ENCODE peak calls at places on chromosome 10, in nine cellular contexts. O, X, Y, L, T, E, G, R and P are unnamed samples.
A peak's percentile ranks its signal among the peaks of the same experiment; 100 is the strongest.

GRCh38 chr10:16967866-16968721 is 150.9 kb upstream of the RSU1 start:
- DNase-seq in L (peak; percentile 77), T (no peak), G (peak; percentile 35), E (peak; percentile 68), R (no peak), X (no peak), O (no peak), Y (peak; percentile 37), P (peak; percentile 65)

GRCh38 chr10:25130911-25131310 is 43.9 kb upstream of the GPR158 start:
- DNase-seq in Y (no peak), E (no peak), R (no peak), O (no peak), G (no peak), L (no peak), X (no peak), T (no peak), P (no peak)

GRCh38 chr10:124007773-124008145 is 85.6 kb downstream of the CHST15 start:
- DNase-seq in G (no peak), L (peak; percentile 53), X (peak; percentile 5), O (no peak), T (peak; percentile 9), R (no peak), Y (no peak), E (no peak), P (no peak)

GRCh38 chr10:7475046-7475860 is 64.4 kb upstream of the SFMBT2 start:
- DNase-seq in R (no peak), Y (peak; percentile 9), L (peak; percentile 72), T (no peak), O (no peak), E (peak; percentile 81), G (no peak), X (no peak), P (peak; percentile 60)

GRCh38 chr10:80684217-80684616 is 146.5 kb downstream of the SH2D4B start:
- DNase-seq in R (no peak), L (no peak), Y (no peak), E (peak; percentile 72), O (peak; percentile 34), G (no peak), T (no peak), X (no peak), P (no peak)

GRCh38 chr10:107790271-107790670 is 625.8 kb upstream of the SORCS1 start:
- DNase-seq in Y (no peak), R (no peak), X (no peak), O (no peak), E (peak; percentile 45), L (no peak), G (no peak), T (no peak), P (no peak)

GRCh38 chr10:6665847-6666246 is 85.8 kb upstream of the PRKCQ start:
- DNase-seq in L (no peak), X (no peak), E (no peak), T (no peak), O (no peak), R (no peak), Y (no peak), G (no peak), P (no peak)

GRCh38 chr10:97827778-97828291 is 21.8 kb upstream of the GOLGA7B start:
- DNase-seq in X (no peak), G (peak; percentile 36), T (no peak), L (no peak), O (no peak), Y (no peak), E (peak; percentile 10), R (no peak), P (no peak)

GRCh38 chr10:33485276-33485675 is 150.8 kb upstream of the NRP1 start:
- DNase-seq in T (no peak), G (no peak), E (no peak), R (no peak), X (no peak), O (no peak), Y (no peak), L (no peak), P (no peak)

GRCh38 chr10:33489606-33490176 is 155.2 kb upstream of the NRP1 start:
- DNase-seq in R (no peak), X (no peak), L (no peak), G (no peak), O (no peak), Y (no peak), E (no peak), T (no peak), P (no peak)

GRCh38 chr10:33484787-33485186 is 150.3 kb upstream of the NRP1 start:
- DNase-seq in O (no peak), X (no peak), Y (no peak), G (no peak), L (no peak), R (no peak), E (peak; percentile 46), T (no peak), P (no peak)

GRCh38 chr10:33483124-33483794 is 148.8 kb upstream of the NRP1 start:
- DNase-seq in Y (no peak), R (no peak), L (no peak), T (no peak), O (no peak), X (no peak), G (no peak), E (peak; percentile 29), P (no peak)

DNA sequence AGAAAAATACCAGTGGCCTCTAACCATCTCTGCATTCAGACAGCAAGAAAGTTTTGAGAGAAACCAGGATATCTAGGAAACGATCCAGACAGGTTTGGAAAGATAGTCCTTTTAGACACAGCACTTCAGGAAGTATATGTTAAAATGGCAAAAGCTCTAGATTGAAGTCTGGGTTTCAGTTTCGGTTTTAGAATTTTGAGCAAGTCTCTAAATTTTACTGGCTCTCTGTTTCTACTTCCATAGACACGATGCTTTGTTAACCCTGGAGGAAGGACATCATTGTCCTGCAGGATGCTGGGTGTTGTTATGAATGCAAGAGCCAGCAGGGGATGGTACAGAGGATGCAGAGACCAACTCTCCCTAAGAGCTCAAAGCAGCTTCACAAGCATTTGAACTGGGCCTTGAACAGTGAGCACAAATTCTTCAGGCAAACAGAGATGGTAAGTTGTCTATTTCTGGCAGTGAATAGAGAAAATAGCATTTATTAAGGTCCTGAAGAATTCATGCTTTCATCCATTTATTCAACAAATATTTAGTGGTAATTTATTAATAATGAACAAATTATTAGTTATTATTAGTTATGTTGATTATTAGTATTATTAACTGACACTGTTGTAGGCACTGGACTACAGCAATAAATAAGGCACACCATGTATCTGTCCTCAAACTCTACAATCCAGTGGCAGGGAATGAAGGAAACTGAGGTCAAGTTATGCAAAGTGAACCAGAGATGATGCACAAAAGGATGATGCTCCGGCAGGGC is 152.7 kb upstream of the NRP1 start:
- DNase-seq in E (no peak), L (no peak), X (no peak), R (no peak), Y (no peak), G (no peak), T (no peak), O (no peak), P (no peak)
- TF ChIP-seq CTCF in E (no peak), L (no peak), X (no peak), R (no peak), Y (peak; percentile 11), G (no peak), T (no peak), O (no peak), P (no peak)

DNA sequence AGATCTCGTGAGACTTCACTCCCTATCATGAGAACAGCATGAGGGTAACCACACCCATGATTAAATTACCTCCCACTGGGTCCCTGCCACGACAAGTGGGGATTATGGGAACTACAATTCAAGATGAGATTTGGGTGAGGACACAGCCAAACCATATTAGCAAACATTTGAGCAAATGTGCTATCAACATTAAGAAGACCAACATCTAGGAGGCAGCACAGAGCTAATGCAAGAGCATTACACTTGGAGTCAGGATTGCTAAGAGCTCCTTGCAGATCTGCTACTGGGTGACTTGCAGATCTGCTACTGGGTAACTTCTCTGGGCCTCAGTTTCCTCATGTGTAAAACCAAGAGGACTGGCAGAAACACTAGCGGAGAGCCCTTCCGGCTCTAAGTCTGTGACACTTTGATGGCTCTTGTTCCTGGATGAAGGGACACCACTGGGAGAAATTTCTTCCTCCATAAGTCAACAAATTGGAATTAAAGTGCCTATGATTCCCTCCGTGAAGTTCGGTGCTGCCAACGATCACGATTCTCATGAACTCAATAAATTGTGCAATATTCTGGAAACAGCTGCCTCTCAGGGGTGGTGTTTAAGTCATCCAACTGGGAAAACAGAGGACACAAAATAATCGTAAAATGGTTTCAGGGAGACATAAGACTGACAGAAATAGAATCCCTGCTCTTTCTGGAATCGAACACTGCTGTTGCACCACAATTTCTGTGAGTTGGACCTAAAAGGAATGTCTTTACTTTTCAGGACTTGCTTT is 115.8 kb upstream of the ITGB1 start:
- DNase-seq in E (peak; percentile 32), Y (no peak), X (no peak), T (no peak), L (no peak), G (no peak), R (no peak), O (no peak), P (no peak)
- TF ChIP-seq CTCF in E (peak; percentile 27), Y (no peak), X (no peak), T (no peak), L (no peak), G (no peak), R (no peak), O (no peak), P (no peak)

DNA sequence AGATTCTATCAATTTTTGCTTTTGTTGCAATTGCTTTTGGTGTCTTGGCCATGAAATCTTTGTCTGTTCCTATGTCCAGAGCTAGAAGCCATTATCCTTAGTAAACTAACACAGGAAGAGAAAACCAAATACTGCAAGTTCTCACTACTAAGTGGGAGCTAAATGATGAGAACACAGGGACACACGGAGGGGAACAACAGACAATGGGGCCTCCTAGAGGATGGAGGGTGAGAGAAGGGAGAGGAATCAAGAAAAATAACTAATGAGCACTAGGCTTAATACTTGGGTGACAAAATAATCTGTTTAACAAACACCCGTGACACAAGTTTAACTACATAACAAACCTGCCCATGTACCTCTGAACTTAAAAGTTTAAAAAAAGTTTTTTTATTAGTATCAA is 78.2 kb downstream of the ANKRD26 start:
- DNase-seq in Y (no peak), X (no peak), L (no peak), G (no peak), O (no peak), T (no peak), R (no peak), E (peak; percentile 26), P (no peak)
- TF ChIP-seq CTCF in Y (no peak), X (no peak), L (no peak), G (no peak), O (no peak), T (no peak), R (no peak), E (peak; percentile 51), P (no peak)

GRCh38 chr10:104518891-104519290 is 122.2 kb upstream of the SORCS3 start:
- DNase-seq in R (no peak), L (no peak), O (no peak), Y (no peak), G (no peak), T (no peak), E (no peak), X (no peak), P (no peak)

GRCh38 chr10:104527013-104527412 is 114.1 kb upstream of the SORCS3 start:
- DNase-seq in E (no peak), X (no peak), T (no peak), Y (no peak), G (no peak), L (no peak), R (no peak), O (no peak), P (no peak)

GRCh38 chr10:104517946-104518345 is 123.1 kb upstream of the SORCS3 start:
- DNase-seq in Y (no peak), G (no peak), T (no peak), E (no peak), O (no peak), X (no peak), R (no peak), L (no peak), P (no peak)

GRCh38 chr10:104520653-104521052 is 120.4 kb upstream of the SORCS3 start:
- DNase-seq in Y (no peak), L (no peak), R (no peak), O (no peak), E (no peak), T (no peak), X (no peak), G (no peak), P (no peak)

GRCh38 chr10:104521901-104522827 is 118.9 kb upstream of the SORCS3 start:
- DNase-seq in O (no peak), G (no peak), R (no peak), L (no peak), T (no peak), E (no peak), X (no peak), Y (no peak), P (no peak)
- TF ChIP-seq CTCF in O (no peak), G (no peak), R (no peak), L (no peak), T (no peak), E (no peak), X (no peak), Y (no peak), P (no peak)